ENCODE peak calls at places on chromosomes 16 and 17, in five cellular contexts. D is K562, X is IMR-90, K is SK-N-SH, A is HepG2. Z is an unnamed sample. For H3K4me1, the result is how much of the 10 kb centered on the place peaks cover.

GRCh38 chr17:9470171-9470570 is 105.4 kb downstream of the STX8 start:
- DNase-seq in D (no peak), X (no peak), K (no peak), A (no peak), Z (peak)

GRCh38 chr17:49694847-49695697 is 12.7 kb downstream of the SLC35B1 start:
- DNase-seq in D (peak), X (no peak), K (peak), A (peak), Z (no peak)

GRCh38 chr17:55625516-55625915 is 97.1 kb downstream of the TMEM100 start:
- DNase-seq in D (no peak), X (no peak), K (no peak), A (no peak), Z (no peak)

GRCh38 chr16:77238593-77238992 is 39.4 kb downstream of the SYCE1L start:
- DNase-seq in D (no peak), X (no peak), K (no peak), A (no peak), Z (no peak)

GRCh38 chr17:60139438-60140285 is 10.1 kb upstream of the CA4 start:
- DNase-seq in D (peak), X (peak), K (no peak), A (peak), Z (no peak)

GRCh38 chr17:74769266-74769855 is 6.8 kb downstream of the NAT9 start:
- DNase-seq in D (no peak), X (no peak), K (no peak), A (no peak), Z (no peak)

GRCh38 chr16:81067166-81067565 is 9.9 kb downstream of the C16orf46 start:
- DNase-seq in D (no peak), X (no peak), K (no peak), A (no peak), Z (no peak)

GRCh38 chr17:21573961-21574610 is 118.2 kb upstream of the KCNJ18 start:
- DNase-seq in D (no peak), X (peak), K (peak), A (no peak), Z (no peak)

GRCh38 chr17:33178641-33179040 is 114.5 kb downstream of the ASIC2 start:
- DNase-seq in D (no peak), X (no peak), K (no peak), A (no peak), Z (no peak)

GRCh38 chr17:50058296-50058945 is 2.5 kb downstream of the ITGA3 start:
- DNase-seq in D (no peak), X (no peak), K (no peak), A (no peak), Z (no peak)

GRCh38 chr17:9538626-9539025 is 37.0 kb downstream of the STX8 start:
- DNase-seq in D (no peak), X (no peak), K (no peak), A (no peak), Z (no peak)

GRCh38 chr17:973053-973452 is 6.5 kb downstream of the NXN start:
- DNase-seq in D (no peak), X (no peak), K (no peak), A (no peak), Z (no peak)

GRCh38 chr16:46911038-46911437 is 26.9 kb downstream of the GPT2 start:
- DNase-seq in D (no peak), X (no peak), K (no peak), A (no peak), Z (peak)

GRCh38 chr16:20620003-20620402 is 43.8 kb upstream of the ACSM2B start:
- DNase-seq in D (no peak), X (no peak), K (no peak), A (no peak), Z (no peak)

GRCh38 chr17:63984651-63985386 is 12.1 kb upstream of the SCN4A start:
- DNase-seq in D (peak), X (peak), K (no peak), A (peak), Z (no peak)

DNA sequence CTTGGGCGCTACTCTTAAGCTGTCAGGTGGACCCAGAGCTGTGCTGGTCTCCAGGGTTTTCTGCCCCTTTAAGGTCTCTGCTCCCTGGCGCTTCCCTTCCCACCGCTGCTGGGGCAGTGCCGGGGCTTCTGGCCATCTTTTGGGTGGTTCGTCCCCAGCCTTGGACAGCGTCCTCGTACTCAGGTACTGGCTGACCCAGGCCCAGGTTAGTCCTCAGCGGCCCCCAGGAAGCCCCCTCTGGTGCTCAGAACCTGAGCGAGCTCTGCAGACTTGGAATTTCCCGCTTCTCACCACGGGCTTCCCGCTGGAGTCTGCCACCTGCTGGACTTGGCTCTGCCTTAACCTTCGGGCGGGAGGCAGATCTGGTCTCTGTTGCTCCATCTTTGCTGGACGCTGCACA is 94.1 kb upstream of the ZNF750 start:
- DNase-seq in D (no peak), X (no peak), K (no peak), A (no peak), Z (no peak)
- TF ChIP-seq CTCF in D (no peak), X (no peak), K (no peak), A (peak), Z (no peak)

DNA sequence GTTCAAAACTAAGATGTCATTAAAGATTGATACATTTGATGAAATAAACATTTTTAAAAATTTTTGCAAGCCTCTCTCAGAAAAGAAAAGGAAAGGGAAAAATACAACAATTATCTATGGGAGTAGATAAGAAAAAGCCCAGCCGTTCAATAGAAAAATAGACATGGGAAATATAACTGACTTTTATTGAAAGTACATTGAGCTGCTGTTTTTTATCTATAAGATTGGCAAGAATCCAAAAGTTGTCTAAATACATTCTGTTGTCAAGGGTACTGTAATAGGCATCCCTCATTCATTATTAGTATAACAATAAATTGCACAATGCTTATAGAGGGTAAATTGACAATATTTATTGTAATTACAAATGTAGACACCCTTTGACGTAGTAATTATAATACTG is 38.4 kb upstream of the IRX6 start:
- DNase-seq in D (no peak), X (no peak), K (peak), A (no peak), Z (no peak)
- H3K4me1 ChIP-seq in D (under half), X (under half), K (under half), A (under half), Z (under half)

GRCh38 chr16:1300664-1301476 is 8.6 kb upstream of the UBE2I start:
- DNase-seq in D (peak), X (peak), K (peak), A (peak), Z (no peak)

GRCh38 chr16:1298406-1298805 is 11.0 kb upstream of the UBE2I start:
- DNase-seq in D (no peak), X (no peak), K (no peak), A (no peak), Z (no peak)

GRCh38 chr16:1299868-1300203 is 9.6 kb upstream of the UBE2I start:
- DNase-seq in D (no peak), X (no peak), K (no peak), A (no peak), Z (no peak)

GRCh38 chr16:1297413-1297773 is 12.0 kb upstream of the UBE2I start:
- DNase-seq in D (no peak), X (no peak), K (no peak), A (no peak), Z (no peak)

DNA sequence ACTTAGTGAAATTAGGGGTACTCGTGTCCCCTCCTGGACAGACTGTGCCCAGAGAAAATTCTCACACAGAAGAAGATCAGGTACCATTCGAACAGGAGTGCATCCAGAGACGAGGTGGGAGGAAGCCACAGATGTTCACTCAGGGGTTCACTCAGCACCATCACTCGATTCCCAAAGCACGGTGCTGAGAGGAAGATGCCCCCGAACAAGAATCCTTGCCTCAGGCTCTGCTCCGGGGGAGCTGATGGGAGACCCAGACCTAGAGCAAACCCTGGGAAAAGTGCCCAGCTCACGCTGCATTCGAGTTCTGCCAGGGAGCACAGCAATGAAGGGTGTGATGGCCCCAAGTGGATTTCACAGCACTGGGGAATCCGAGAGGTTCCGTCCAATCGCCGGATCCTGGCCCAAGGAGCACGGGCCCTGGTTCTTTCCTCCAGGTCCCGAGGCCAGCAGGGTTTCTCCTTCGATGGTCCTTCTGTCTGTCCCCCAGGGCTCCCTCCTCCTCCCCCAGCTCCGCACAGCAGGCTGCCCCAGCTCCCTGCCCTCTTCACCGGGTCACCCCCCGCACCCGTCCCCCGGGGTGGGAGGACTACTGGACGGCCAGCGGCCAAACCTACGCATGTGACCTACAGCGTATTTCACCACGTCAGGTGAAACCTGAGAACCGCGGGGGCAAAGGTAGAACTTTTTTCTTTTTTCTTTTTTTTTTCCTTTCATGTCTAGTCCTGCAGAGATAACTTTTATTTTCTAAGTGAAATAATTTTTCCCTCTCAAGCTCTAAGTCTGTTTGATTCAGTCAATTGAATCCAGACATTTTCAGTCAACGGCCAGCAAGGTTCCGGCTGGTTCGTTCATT is 10.2 kb upstream of the UBE2I start:
- DNase-seq in D (peak), X (no peak), K (no peak), A (peak), Z (no peak)
- TF ChIP-seq MXI1 in D (no peak), X (no peak), K (no peak), A (no peak), Z (no peak)

GRCh38 chr16:23182675-23183485 is at the start of gene SCNN1G:
- DNase-seq in D (no peak), X (no peak), K (peak), A (no peak), Z (no peak)
- TF ChIP-seq CTCF in D (no peak), X (no peak), K (peak), A (no peak), Z (no peak)

DNA sequence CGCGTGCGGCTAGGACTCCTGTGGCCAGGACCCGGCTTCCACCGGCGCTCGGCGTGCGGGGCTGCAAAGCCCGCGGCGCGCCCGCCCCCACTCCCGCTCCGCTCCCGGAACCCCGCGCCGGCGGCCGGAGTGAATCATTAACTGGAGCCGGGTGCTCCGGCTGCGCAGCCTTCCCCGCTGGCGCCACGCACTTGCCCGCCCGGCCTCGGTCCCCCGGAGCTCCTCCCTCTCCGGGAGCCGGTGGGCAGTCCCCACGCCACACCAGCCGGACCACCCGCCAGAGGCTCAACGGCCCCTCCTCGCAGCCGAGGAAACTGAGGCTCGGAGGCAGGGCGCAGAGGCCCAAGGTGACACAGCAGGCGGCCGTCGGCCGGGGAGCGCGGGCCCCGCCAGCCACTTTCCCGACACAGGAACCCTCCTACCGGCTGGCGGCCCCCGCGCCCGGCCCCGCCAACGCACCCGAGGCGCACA is 580 bp downstream of the BCAR1 start:
- DNase-seq in D (peak), X (no peak), K (peak), A (peak), Z (no peak)
- H3K4me1 ChIP-seq in D (half or more), X (half or more), K (half or more), A (half or more), Z (under half)

GRCh38 chr17:76492989-76493501 is 8.2 kb downstream of the RHBDF2 start:
- DNase-seq in D (no peak), X (peak), K (no peak), A (no peak), Z (peak)
- TF ChIP-seq MXI1 in D (no peak), X (no peak), K (no peak), A (no peak), Z (no peak)

DNA sequence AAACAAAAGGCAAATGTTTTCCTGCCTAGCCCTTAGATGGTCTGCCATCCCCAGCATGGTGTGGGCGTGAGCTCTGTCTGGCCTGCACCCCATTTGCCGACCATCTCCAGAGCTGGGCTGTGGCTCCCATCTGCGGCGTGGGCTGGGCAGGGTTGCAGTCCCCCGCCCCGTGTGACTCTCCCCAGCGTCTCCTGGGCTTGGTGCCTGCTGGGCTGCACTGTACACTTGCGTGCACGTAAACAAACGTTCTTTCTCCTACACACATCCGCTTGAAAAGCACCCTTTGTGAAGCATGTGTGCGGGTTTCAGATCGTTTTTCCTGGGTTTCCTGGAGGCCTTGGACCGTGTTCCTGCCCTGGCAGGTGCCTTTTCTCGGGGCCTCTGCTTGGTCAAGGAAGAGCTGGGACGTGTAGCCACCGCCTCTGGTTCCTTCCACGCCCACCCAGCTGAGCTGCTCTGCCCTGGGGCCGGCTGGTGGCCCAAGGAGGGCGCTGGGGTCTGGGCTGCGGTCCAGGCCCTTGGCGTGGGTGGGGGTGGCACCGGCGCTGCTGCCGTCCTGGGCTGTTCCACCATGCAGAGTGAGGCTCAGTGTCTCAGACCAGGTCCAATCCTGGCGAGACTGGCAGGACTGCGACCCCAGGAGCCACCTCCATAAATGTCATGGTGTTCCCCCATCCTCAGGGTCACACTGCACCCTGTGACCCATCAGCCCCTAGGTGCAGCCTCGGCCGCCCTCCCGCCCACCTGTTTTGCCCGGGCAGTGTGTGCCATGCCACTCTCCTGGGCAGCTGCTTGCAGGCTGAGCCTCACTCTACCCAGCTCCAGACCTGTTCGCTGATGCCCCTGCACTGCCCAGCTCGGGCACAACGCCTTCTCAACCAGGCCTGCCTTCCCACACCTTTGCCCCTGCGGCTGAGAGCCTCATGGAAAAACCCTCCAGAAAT is 9.9 kb upstream of the BAIAP3 start:
- DNase-seq in D (no peak), X (no peak), K (no peak), A (no peak), Z (no peak)
- TF ChIP-seq CTCF in D (no peak), X (no peak), K (no peak), A (no peak), Z (no peak)

GRCh38 chr17:58364270-58364942 is 12.4 kb upstream of the SUPT4H1 start:
- DNase-seq in D (peak), X (no peak), K (no peak), A (peak), Z (no peak)
- H3K4me1 ChIP-seq in D (under half), X (under half), K (under half), A (half or more), Z (under half)

DNA sequence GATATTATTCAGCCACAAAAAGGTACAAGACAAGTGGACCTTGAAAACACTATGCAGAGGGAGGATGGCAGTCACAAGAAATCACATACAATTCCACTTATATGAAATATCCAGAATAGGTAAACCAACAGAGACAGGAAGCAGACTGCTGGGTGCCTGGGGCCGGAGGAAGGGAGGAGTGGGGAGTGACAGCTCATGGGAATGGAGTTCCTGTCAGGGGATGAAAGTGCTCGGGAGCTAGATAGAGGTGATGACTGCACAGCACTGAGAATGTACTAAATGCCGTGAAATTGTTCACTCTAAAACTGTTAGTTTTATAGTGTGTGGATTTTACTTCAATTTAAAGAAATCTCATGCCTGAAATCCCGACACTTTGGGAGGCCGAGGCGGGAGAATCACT is 74.2 kb upstream of the MED9 start:
- DNase-seq in D (no peak), X (peak), K (no peak), A (peak), Z (no peak)
- TF ChIP-seq MXI1 in D (no peak), X (no peak), K (no peak), A (no peak), Z (no peak)

Z was measured in GM12878.